ENCODE peak calls at places on chromosomes 12 and 14, in seven cellular contexts. B, H, A, I, N, E and X are unnamed samples.

GRCh38 chr12:7907009-7907408 is 29.0 kb downstream of the SLC2A3 start:
- DNase-seq in B (peak; percentile 31), H (no peak), A (peak; percentile 75), I (no peak), N (no peak), E (peak; percentile 50), X (peak; percentile 17)

GRCh38 chr12:40970320-40970907 is 217.7 kb upstream of the PDZRN4 start:
- DNase-seq in B (no peak), H (no peak), A (peak; percentile 12), I (no peak), N (no peak), E (no peak), X (no peak)

GRCh38 chr12:77388611-77389265 is 323.4 kb upstream of the E2F7 start:
- DNase-seq in B (peak; percentile 44), H (no peak), A (no peak), I (no peak), N (no peak), E (no peak), X (no peak)

GRCh38 chr14:105392161-105393090 is 5.9 kb upstream of the TEX22 start:
- DNase-seq in B (no peak), H (no peak), A (no peak), I (no peak), N (no peak), E (no peak), X (no peak)

GRCh38 chr14:61780125-61780524 is 17.9 kb downstream of the SNAPC1 start:
- DNase-seq in B (no peak), H (no peak), A (no peak), I (no peak), N (no peak), E (no peak), X (no peak)

GRCh38 chr12:79262938-79263337 is 398.4 kb downstream of the SYT1 start:
- DNase-seq in B (peak; percentile 92), H (no peak), A (no peak), I (no peak), N (no peak), E (no peak), X (no peak)

GRCh38 chr12:103821773-103822172 is 19.3 kb downstream of the NT5DC3 start:
- DNase-seq in B (peak; percentile 29), H (no peak), A (no peak), I (no peak), N (no peak), E (no peak), X (no peak)

GRCh38 chr12:1741154-1741949 is 50.5 kb downstream of the ADIPOR2 start:
- DNase-seq in B (peak; percentile 49), H (no peak), A (no peak), I (no peak), N (no peak), E (no peak), X (no peak)

GRCh38 chr14:104559769-104560585 is 19.6 kb upstream of the C14orf180 start:
- DNase-seq in B (no peak), H (no peak), A (no peak), I (no peak), N (no peak), E (no peak), X (no peak)

GRCh38 chr14:63388766-63389431 is 70.2 kb upstream of the GPHB5 start:
- DNase-seq in B (peak; percentile 13), H (peak; percentile 30), A (peak; percentile 75), I (no peak), N (no peak), E (peak; percentile 60), X (peak; percentile 46)
- TF ChIP-seq CTCF in B (peak; percentile 69), H (peak; percentile 79), A (peak; percentile 81), I (peak; percentile 72), N (peak; percentile 86), E (peak; percentile 61), X (peak; percentile 81)

DNA sequence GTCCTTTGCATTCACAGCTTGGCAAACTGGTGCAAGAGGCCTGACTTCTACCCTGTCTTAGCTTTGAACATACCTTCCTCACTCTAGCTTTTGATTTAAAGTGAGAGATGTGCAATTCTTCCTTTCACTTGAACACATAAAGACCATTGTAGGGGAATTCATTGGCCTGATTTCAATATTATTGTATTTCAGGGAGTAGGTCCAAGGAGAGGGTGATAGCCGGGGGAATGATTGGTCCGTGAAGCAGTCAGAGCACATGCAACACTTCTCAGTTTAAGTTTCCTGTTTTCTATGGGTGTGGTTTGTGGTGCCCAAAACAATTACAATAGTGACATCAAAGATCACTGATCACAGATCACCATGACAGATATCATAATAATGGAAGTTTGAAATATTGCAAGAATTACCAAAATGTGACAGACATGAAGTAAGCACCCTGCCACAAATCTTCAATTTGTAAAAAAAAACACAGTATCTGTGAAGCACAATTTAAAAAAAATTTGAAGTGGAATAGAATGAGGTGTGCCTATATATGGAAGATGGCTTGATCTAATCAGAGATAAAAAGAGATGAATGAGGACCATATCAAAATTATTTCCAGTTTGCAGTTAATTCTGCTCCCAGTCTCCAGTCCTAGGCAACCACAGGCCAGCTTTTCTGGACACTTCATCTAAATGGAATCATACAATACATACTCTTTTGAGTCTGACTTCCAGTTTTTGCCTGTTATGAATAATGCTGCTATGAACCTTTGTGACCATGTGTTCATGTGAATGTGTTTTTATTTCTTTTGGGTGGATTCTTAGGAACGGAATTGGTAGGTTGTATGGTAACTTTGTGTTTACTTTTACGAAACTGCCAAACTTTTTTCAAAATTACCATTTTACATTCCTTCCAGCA is 23.2 kb downstream of the BORCS5 start:
- DNase-seq in B (no peak), H (no peak), A (no peak), I (no peak), N (no peak), E (no peak), X (no peak)
- H3K27ac ChIP-seq in B (no peak overlapping the region), H (no peak overlapping the region), A (no peak overlapping the region), I (no peak overlapping the region), N (peak overlapping the region; percentile 10), E (no peak overlapping the region), X (peak overlapping the region; percentile 6)

DNA sequence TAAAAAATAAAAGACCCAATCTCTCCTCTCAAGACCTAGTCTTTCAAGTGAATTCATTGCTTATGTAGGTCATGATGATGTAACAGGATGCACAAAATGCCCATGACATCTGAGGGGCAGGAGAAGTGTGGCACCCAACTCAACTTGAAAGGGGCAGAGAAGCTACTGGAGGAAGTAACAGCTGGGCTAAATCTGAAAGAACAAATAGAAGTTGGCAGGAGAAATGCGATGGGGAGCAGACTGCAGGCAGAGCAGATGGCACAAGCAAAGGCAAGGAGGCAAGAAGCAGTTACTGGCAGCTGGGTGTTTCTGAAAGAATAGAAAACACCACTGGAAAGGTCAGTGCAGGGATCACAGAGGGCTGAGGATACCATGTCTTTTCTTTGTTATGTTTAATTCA is 14.6 kb downstream of the SLC38A4 start:
- DNase-seq in B (no peak), H (no peak), A (no peak), I (no peak), N (no peak), E (no peak), X (no peak)
- TF ChIP-seq CTCF in B (no peak), H (no peak), A (no peak), I (no peak), N (no peak), E (no peak), X (no peak)

GRCh38 chr12:99954724-99955123 is 30.0 kb downstream of the ANKS1B start:
- DNase-seq in B (no peak), H (no peak), A (no peak), I (no peak), N (no peak), E (no peak), X (no peak)

GRCh38 chr12:99957866-99958466 is 26.8 kb downstream of the ANKS1B start:
- DNase-seq in B (no peak), H (no peak), A (no peak), I (no peak), N (no peak), E (no peak), X (no peak)

GRCh38 chr12:99959549-99960170 is 25.1 kb downstream of the ANKS1B start:
- DNase-seq in B (peak; percentile 10), H (peak; percentile 30), A (peak; percentile 34), I (no peak), N (no peak), E (no peak), X (no peak)

GRCh38 chr12:99960312-99960711 is 24.4 kb downstream of the ANKS1B start:
- DNase-seq in B (no peak), H (no peak), A (peak; percentile 81), I (no peak), N (no peak), E (no peak), X (no peak)
- H3K27ac ChIP-seq in B (no peak overlapping the region), H (peak overlapping the region; percentile 73), A (peak overlapping the region; percentile 40), I (peak overlapping the region; percentile 36), N (no peak overlapping the region), E (no peak overlapping the region), X (no peak overlapping the region)

GRCh38 chr14:90397401-90398314 is 829 bp downstream of the CALM1 start:
- DNase-seq in B (no peak), H (no peak), A (peak; percentile 43), I (no peak), N (no peak), E (peak; percentile 15), X (peak; percentile 81)
- TF ChIP-seq CTCF in B (no peak), H (peak; percentile 10), A (no peak), I (no peak), N (no peak), E (peak; percentile 14), X (no peak)